ENCODE peak calls at places on chromosomes 3 and 15, in six cellular contexts. One of them, this sample, is unnamed.

GRCh38 chr3:180252683-180253082 is 215.9 kb upstream of the PEX5L start:
- DNase-seq in tibial nerve: no peak
- DNase-seq in CD8-positive, alpha-beta T cell: no peak
- DNase-seq in neural progenitor cell: no peak
- DNase-seq in mammary epithelial cell: peak
- DNase-seq in pancreas: no peak
- DNase-seq in this sample: no peak

GRCh38 chr15:57684491-57685184 is 21.9 kb upstream of the POLR2M start:
- DNase-seq in tibial nerve: no peak
- DNase-seq in CD8-positive, alpha-beta T cell: no peak
- DNase-seq in neural progenitor cell: no peak
- DNase-seq in mammary epithelial cell: no peak
- DNase-seq in pancreas: peak
- DNase-seq in this sample: no peak

GRCh38 chr3:151216641-151217040 is 13.6 kb upstream of the GPR171 start:
- DNase-seq in tibial nerve: no peak
- DNase-seq in CD8-positive, alpha-beta T cell: no peak
- DNase-seq in neural progenitor cell: no peak
- DNase-seq in mammary epithelial cell: no peak
- DNase-seq in pancreas: no peak
- DNase-seq in this sample: no peak

GRCh38 chr3:132615911-132616310 is 18.8 kb downstream of the ACKR4 start:
- DNase-seq in tibial nerve: no peak
- DNase-seq in CD8-positive, alpha-beta T cell: no peak
- DNase-seq in neural progenitor cell: no peak
- DNase-seq in mammary epithelial cell: no peak
- DNase-seq in pancreas: no peak
- DNase-seq in this sample: no peak

GRCh38 chr15:87129916-87130315 is 1050.2 kb downstream of the AGBL1 start:
- DNase-seq in tibial nerve: no peak
- DNase-seq in CD8-positive, alpha-beta T cell: no peak
- DNase-seq in neural progenitor cell: no peak
- DNase-seq in mammary epithelial cell: peak
- DNase-seq in pancreas: no peak
- DNase-seq in this sample: no peak

GRCh38 chr3:8239718-8240698 is 261.6 kb upstream of the LMCD1 start:
- DNase-seq in tibial nerve: no peak
- DNase-seq in CD8-positive, alpha-beta T cell: no peak
- DNase-seq in neural progenitor cell: peak
- DNase-seq in mammary epithelial cell: peak
- DNase-seq in pancreas: no peak
- DNase-seq in this sample: no peak

GRCh38 chr15:42163291-42163690 is 6.9 kb upstream of the PLA2G4F start:
- DNase-seq in tibial nerve: no peak
- DNase-seq in CD8-positive, alpha-beta T cell: no peak
- DNase-seq in neural progenitor cell: no peak
- DNase-seq in mammary epithelial cell: no peak
- DNase-seq in pancreas: no peak
- DNase-seq in this sample: no peak

GRCh38 chr3:76134166-76134565 is 348.8 kb upstream of the ZNF717 start:
- DNase-seq in tibial nerve: no peak
- DNase-seq in CD8-positive, alpha-beta T cell: no peak
- DNase-seq in neural progenitor cell: no peak
- DNase-seq in mammary epithelial cell: peak
- DNase-seq in pancreas: no peak
- DNase-seq in this sample: no peak

GRCh38 chr3:112888388-112889085 is 41.9 kb upstream of the CD200R1L start:
- DNase-seq in tibial nerve: no peak
- DNase-seq in CD8-positive, alpha-beta T cell: no peak
- DNase-seq in neural progenitor cell: no peak
- DNase-seq in mammary epithelial cell: no peak
- DNase-seq in pancreas: no peak
- DNase-seq in this sample: no peak

GRCh38 chr15:71526061-71526460 is 284.3 kb upstream of the NR2E3 start:
- DNase-seq in tibial nerve: no peak
- DNase-seq in CD8-positive, alpha-beta T cell: no peak
- DNase-seq in neural progenitor cell: peak
- DNase-seq in mammary epithelial cell: no peak
- DNase-seq in pancreas: no peak
- DNase-seq in this sample: no peak

GRCh38 chr15:70820214-70820613 is 33.7 kb downstream of the LARP6 start:
- DNase-seq in tibial nerve: no peak
- DNase-seq in CD8-positive, alpha-beta T cell: no peak
- DNase-seq in neural progenitor cell: no peak
- DNase-seq in mammary epithelial cell: no peak
- DNase-seq in pancreas: no peak
- DNase-seq in this sample: no peak

GRCh38 chr3:56347219-56347871 is 120.9 kb downstream of the ERC2 start:
- DNase-seq in tibial nerve: no peak
- DNase-seq in CD8-positive, alpha-beta T cell: no peak
- DNase-seq in neural progenitor cell: peak
- DNase-seq in mammary epithelial cell: no peak
- DNase-seq in pancreas: peak
- DNase-seq in this sample: peak

GRCh38 chr3:71446260-71446659 is 137.3 kb downstream of the FOXP1 start:
- DNase-seq in tibial nerve: no peak
- DNase-seq in CD8-positive, alpha-beta T cell: no peak
- DNase-seq in neural progenitor cell: no peak
- DNase-seq in mammary epithelial cell: no peak
- DNase-seq in pancreas: no peak
- DNase-seq in this sample: no peak

GRCh38 chr3:50840983-50841489 is 166.3 kb downstream of the DOCK3 start:
- DNase-seq in tibial nerve: no peak
- DNase-seq in CD8-positive, alpha-beta T cell: no peak
- DNase-seq in neural progenitor cell: no peak
- DNase-seq in mammary epithelial cell: no peak
- DNase-seq in pancreas: no peak
- DNase-seq in this sample: no peak

GRCh38 chr3:170154084-170154483 is 27.4 kb downstream of the PHC3 start:
- DNase-seq in tibial nerve: no peak
- DNase-seq in CD8-positive, alpha-beta T cell: no peak
- DNase-seq in neural progenitor cell: no peak
- DNase-seq in mammary epithelial cell: no peak
- DNase-seq in pancreas: no peak
- DNase-seq in this sample: no peak

GRCh38 chr15:66594344-66594743 is 28.5 kb upstream of the LCTL start:
- DNase-seq in tibial nerve: no peak
- DNase-seq in CD8-positive, alpha-beta T cell: no peak
- DNase-seq in neural progenitor cell: no peak
- DNase-seq in mammary epithelial cell: no peak
- DNase-seq in pancreas: no peak
- DNase-seq in this sample: no peak

GRCh38 chr3:126982522-126983175 is at the start of gene PLXNA1:
- DNase-seq in tibial nerve: peak
- DNase-seq in CD8-positive, alpha-beta T cell: peak
- DNase-seq in neural progenitor cell: peak
- DNase-seq in mammary epithelial cell: peak
- DNase-seq in pancreas: peak
- DNase-seq in this sample: no peak

GRCh38 chr3:133882986-133883586 is 12.6 kb downstream of the RAB6B start:
- DNase-seq in tibial nerve: no peak
- DNase-seq in CD8-positive, alpha-beta T cell: no peak
- DNase-seq in neural progenitor cell: no peak
- DNase-seq in mammary epithelial cell: no peak
- DNase-seq in pancreas: no peak
- DNase-seq in this sample: no peak

GRCh38 chr3:5226783-5227182 is 39.3 kb downstream of the EDEM1 start:
- DNase-seq in tibial nerve: no peak
- DNase-seq in CD8-positive, alpha-beta T cell: no peak
- DNase-seq in neural progenitor cell: no peak
- DNase-seq in mammary epithelial cell: no peak
- DNase-seq in pancreas: no peak
- DNase-seq in this sample: no peak

GRCh38 chr15:56244811-56245576 is 1.3 kb upstream of the RFX7 start:
- DNase-seq in tibial nerve: no peak
- DNase-seq in CD8-positive, alpha-beta T cell: no peak
- DNase-seq in neural progenitor cell: peak
- DNase-seq in mammary epithelial cell: no peak
- DNase-seq in pancreas: peak
- DNase-seq in this sample: peak

GRCh38 chr15:46151786-46152185 is 517.0 kb downstream of the SQOR start:
- DNase-seq in tibial nerve: no peak
- DNase-seq in CD8-positive, alpha-beta T cell: no peak
- DNase-seq in neural progenitor cell: no peak
- DNase-seq in mammary epithelial cell: no peak
- DNase-seq in pancreas: no peak
- DNase-seq in this sample: no peak

GRCh38 chr3:12903881-12904280 is 62.5 kb upstream of the RPL32 start:
- DNase-seq in tibial nerve: no peak
- DNase-seq in CD8-positive, alpha-beta T cell: no peak
- DNase-seq in neural progenitor cell: no peak
- DNase-seq in mammary epithelial cell: no peak
- DNase-seq in pancreas: peak
- DNase-seq in this sample: no peak

GRCh38 chr3:197730200-197730599 is 6.5 kb downstream of the RUBCN start:
- DNase-seq in tibial nerve: no peak
- DNase-seq in CD8-positive, alpha-beta T cell: no peak
- DNase-seq in neural progenitor cell: no peak
- DNase-seq in mammary epithelial cell: peak
- DNase-seq in pancreas: no peak
- DNase-seq in this sample: no peak

GRCh38 chr3:101791778-101792177 is 12.8 kb downstream of the NXPE3 start:
- DNase-seq in tibial nerve: no peak
- DNase-seq in CD8-positive, alpha-beta T cell: no peak
- DNase-seq in neural progenitor cell: no peak
- DNase-seq in mammary epithelial cell: no peak
- DNase-seq in pancreas: no peak
- DNase-seq in this sample: no peak

GRCh38 chr15:74793135-74794028 is 11.5 kb downstream of the CSK start:
- DNase-seq in tibial nerve: no peak
- DNase-seq in CD8-positive, alpha-beta T cell: peak
- DNase-seq in neural progenitor cell: no peak
- DNase-seq in mammary epithelial cell: no peak
- DNase-seq in pancreas: no peak
- DNase-seq in this sample: no peak

DNA sequence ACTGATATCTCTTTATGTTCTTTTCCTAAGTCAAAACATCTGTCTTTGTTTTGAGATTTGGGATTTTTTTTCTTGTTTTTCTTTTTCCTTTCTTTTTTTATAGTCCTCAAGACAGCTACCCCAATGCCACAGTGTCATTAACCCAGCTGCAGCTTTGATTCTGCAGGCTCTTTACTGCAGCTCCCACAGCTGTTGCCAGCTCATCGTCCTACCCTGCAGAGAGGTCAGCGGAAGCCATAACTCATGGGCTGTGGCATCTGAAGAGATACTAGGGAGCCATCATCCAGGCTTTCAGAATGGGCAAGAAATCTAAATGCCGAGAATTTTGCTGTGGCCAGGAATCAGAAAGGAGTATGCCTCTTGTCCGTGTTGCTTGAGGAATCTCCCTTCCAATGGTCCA is 44.3 kb upstream of the SLC24A5 start:
- DNase-seq in tibial nerve: no peak
- DNase-seq in CD8-positive, alpha-beta T cell: no peak
- DNase-seq in neural progenitor cell: no peak
- DNase-seq in mammary epithelial cell: no peak
- DNase-seq in pancreas: no peak
- DNase-seq in this sample: no peak
- H3K27ac ChIP-seq in tibial nerve: no peak
- H3K27ac ChIP-seq in CD8-positive, alpha-beta T cell: no peak
- H3K27ac ChIP-seq in neural progenitor cell: no peak
- H3K27ac ChIP-seq in mammary epithelial cell: no peak
- H3K27ac ChIP-seq in pancreas: no peak
- H3K27ac ChIP-seq in this sample: no peak

DNA sequence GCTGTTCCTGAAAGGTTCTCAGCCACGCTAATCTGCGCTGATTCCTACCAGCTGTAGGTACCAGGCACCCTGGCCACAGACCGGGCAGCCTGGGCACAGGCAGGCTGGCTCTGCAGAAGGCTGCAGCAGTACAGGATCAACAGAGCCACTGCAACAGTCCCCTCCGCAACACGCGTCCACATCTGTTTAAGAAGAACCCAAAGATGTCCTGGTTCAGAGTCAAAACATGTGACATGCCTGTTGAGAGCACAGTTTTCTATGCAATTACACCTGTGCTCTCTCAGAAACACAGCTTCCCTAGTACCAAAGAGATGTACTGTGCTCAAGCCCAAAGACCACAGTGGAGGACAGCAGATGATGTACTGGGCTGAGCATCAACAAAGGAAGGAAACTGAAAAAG is 18.8 kb downstream of the LRIG1 start:
- DNase-seq in tibial nerve: no peak
- DNase-seq in CD8-positive, alpha-beta T cell: no peak
- DNase-seq in neural progenitor cell: no peak
- DNase-seq in mammary epithelial cell: no peak
- DNase-seq in pancreas: no peak
- DNase-seq in this sample: peak
- H3K27ac ChIP-seq in tibial nerve: peak
- H3K27ac ChIP-seq in CD8-positive, alpha-beta T cell: no peak
- H3K27ac ChIP-seq in neural progenitor cell: no peak
- H3K27ac ChIP-seq in mammary epithelial cell: no peak
- H3K27ac ChIP-seq in pancreas: peak
- H3K27ac ChIP-seq in this sample: peak

GRCh38 chr3:160797306-160797705 is 41.3 kb downstream of the PPM1L start:
- DNase-seq in tibial nerve: no peak
- DNase-seq in CD8-positive, alpha-beta T cell: no peak
- DNase-seq in neural progenitor cell: no peak
- DNase-seq in mammary epithelial cell: no peak
- DNase-seq in pancreas: no peak
- DNase-seq in this sample: no peak
- H3K27ac ChIP-seq in tibial nerve: peak
- H3K27ac ChIP-seq in CD8-positive, alpha-beta T cell: no peak
- H3K27ac ChIP-seq in neural progenitor cell: no peak
- H3K27ac ChIP-seq in mammary epithelial cell: no peak
- H3K27ac ChIP-seq in pancreas: peak
- H3K27ac ChIP-seq in this sample: no peak

GRCh38 chr3:188264231-188265213 is 110.6 kb downstream of the LPP start:
- DNase-seq in tibial nerve: peak
- DNase-seq in CD8-positive, alpha-beta T cell: no peak
- DNase-seq in neural progenitor cell: no peak
- DNase-seq in mammary epithelial cell: no peak
- DNase-seq in pancreas: no peak
- DNase-seq in this sample: no peak
- H3K27ac ChIP-seq in tibial nerve: peak
- H3K27ac ChIP-seq in CD8-positive, alpha-beta T cell: no peak
- H3K27ac ChIP-seq in neural progenitor cell: peak
- H3K27ac ChIP-seq in mammary epithelial cell: no peak
- H3K27ac ChIP-seq in pancreas: peak
- H3K27ac ChIP-seq in this sample: peak

DNA sequence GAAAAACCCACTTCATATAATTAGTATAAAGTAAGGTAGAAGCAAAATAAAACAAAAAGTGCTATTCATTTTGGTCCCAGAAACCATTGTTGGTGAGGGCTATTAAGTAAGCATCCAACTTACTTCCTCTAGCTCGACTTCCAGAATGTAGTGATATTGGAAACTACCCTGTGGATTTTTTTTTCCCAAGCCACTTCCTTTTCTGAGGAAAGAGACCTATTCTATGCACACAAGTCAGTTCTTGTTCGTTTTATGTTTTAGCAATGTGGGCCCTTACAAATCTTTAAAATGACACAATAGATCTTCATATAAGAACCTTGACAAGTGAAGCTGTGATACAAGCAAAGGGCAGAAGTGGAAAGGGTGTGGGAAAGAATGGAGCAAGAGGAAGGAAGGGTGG is 402.0 kb upstream of the TBL1XR1 start:
- DNase-seq in tibial nerve: no peak
- DNase-seq in CD8-positive, alpha-beta T cell: no peak
- DNase-seq in neural progenitor cell: no peak
- DNase-seq in mammary epithelial cell: peak
- DNase-seq in pancreas: no peak
- DNase-seq in this sample: no peak
- H3K27ac ChIP-seq in tibial nerve: no peak
- H3K27ac ChIP-seq in CD8-positive, alpha-beta T cell: no peak
- H3K27ac ChIP-seq in neural progenitor cell: no peak
- H3K27ac ChIP-seq in mammary epithelial cell: no peak
- H3K27ac ChIP-seq in pancreas: no peak
- H3K27ac ChIP-seq in this sample: no peak

This sample was measured in substantia nigra.